ENCODE peak calls at places on chromosomes 7 and 10, in eight cellular contexts. D is SK-MEL-5; H is endodermal cell; G is progenitor cell of endocrine pancreas; I is Ammon's horn; K is mesothelial cell of epicardium; C is iris pigment epithelial cell; W is CD8-positive, alpha-beta T cell. O is an unnamed sample.

GRCh38 chr7:106064836-106065559 is 47.1 kb downstream of the SYPL1 start:
- DNase-seq in D (peak), C (peak), K (no peak), I (peak), W (no peak), H (peak), G (no peak), O (no peak)

GRCh38 chr10:90969947-90970673 is 49.2 kb upstream of the ANKRD1 start:
- DNase-seq in H (no peak), D (peak), C (peak), W (no peak), I (no peak), K (no peak), G (no peak), O (peak)

GRCh38 chr7:122595885-122596284 is 103.0 kb downstream of the RNF133 start:
- DNase-seq in D (no peak), C (no peak), K (no peak), W (no peak), I (no peak), H (no peak), G (no peak), O (no peak)

GRCh38 chr7:142711722-142712616 is 37.3 kb upstream of the PRSS1 start:
- DNase-seq in D (peak), I (no peak), W (no peak), C (peak), H (no peak), K (no peak), G (no peak), O (no peak)

GRCh38 chr10:43691503-43691902 is 42.8 kb upstream of the ZNF32 start:
- DNase-seq in D (no peak), I (no peak), C (no peak), K (no peak), G (no peak), H (no peak), W (no peak), O (no peak)

GRCh38 chr10:16816830-16817124 is 447 bp downstream of the RSU1 start:
- DNase-seq in K (no peak), G (no peak), I (no peak), D (no peak), H (no peak), W (no peak), C (peak), O (no peak)

GRCh38 chr10:26579256-26580063 is 118.0 kb upstream of the PDSS1 start:
- DNase-seq in D (no peak), W (no peak), H (peak), K (no peak), G (no peak), I (no peak), C (no peak), O (no peak)

GRCh38 chr7:151454932-151455530 is 15.1 kb upstream of the CRYGN start:
- DNase-seq in I (no peak), H (peak), C (no peak), G (no peak), D (no peak), W (no peak), K (no peak), O (no peak)

GRCh38 chr10:86360657-86361056 is 5.9 kb downstream of the GRID1 start:
- DNase-seq in G (no peak), H (no peak), K (no peak), D (no peak), I (no peak), C (no peak), W (no peak), O (no peak)